ENCODE peak calls at places on chromosome 9, in nine cellular contexts. B, W, D, U, P, O, C, F and M are unnamed samples.

GRCh38 chr9:121637441-121638222 is 13.8 kb upstream of the DAB2IP start:
- DNase-seq in B (no peak), W (peak; percentile 8), D (no peak), U (no peak), P (peak; percentile 46), O (no peak), C (no peak), F (no peak), M (no peak)

GRCh38 chr9:133278161-133279131 is 3.4 kb upstream of the ABO start:
- DNase-seq in B (no peak), W (no peak), D (no peak), U (no peak), P (no peak), O (no peak), C (no peak), F (no peak), M (no peak)

GRCh38 chr9:136760424-136760823 is 2.4 kb upstream of the LCN8 start:
- DNase-seq in B (no peak), W (no peak), D (no peak), U (no peak), P (no peak), O (no peak), C (no peak), F (no peak), M (no peak)

GRCh38 chr9:10005206-10005605 is 607.6 kb downstream of the PTPRD start:
- DNase-seq in B (no peak), W (no peak), D (no peak), U (no peak), P (no peak), O (no peak), C (no peak), F (no peak), M (no peak)

GRCh38 chr9:133981958-133982681 is 10.0 kb downstream of the VAV2 start:
- DNase-seq in B (no peak), W (no peak), D (no peak), U (no peak), P (no peak), O (peak; percentile 19), C (no peak), F (no peak), M (no peak)

GRCh38 chr9:37382161-37382981 is 40.1 kb upstream of the GRHPR start:
- DNase-seq in B (no peak), W (no peak), D (no peak), U (no peak), P (no peak), O (no peak), C (no peak), F (no peak), M (no peak)

GRCh38 chr9:545480-545879 is 296.0 kb upstream of the DMRT1 start:
- DNase-seq in B (no peak), W (no peak), D (peak; percentile 40), U (no peak), P (no peak), O (peak; percentile 42), C (no peak), F (no peak), M (no peak)

GRCh38 chr9:80061940-80062339 is 490.2 kb downstream of the TLE4 start:
- DNase-seq in B (no peak), W (peak; percentile 77), D (peak; percentile 24), U (no peak), P (peak; percentile 93), O (no peak), C (peak; percentile 4), F (no peak), M (peak; percentile 65)

GRCh38 chr9:69089491-69089890 is 53.9 kb downstream of the FXN start:
- DNase-seq in B (no peak), W (no peak), D (no peak), U (no peak), P (no peak), O (no peak), C (no peak), F (no peak), M (no peak)

GRCh38 chr9:70902171-70902570 is 219.2 kb downstream of the TRPM3 start:
- DNase-seq in B (no peak), W (no peak), D (no peak), U (no peak), P (peak; percentile 76), O (no peak), C (no peak), F (no peak), M (no peak)

GRCh38 chr9:123846966-123847365 is 83.0 kb downstream of the DENND1A start:
- DNase-seq in B (no peak), W (no peak), D (no peak), U (no peak), P (no peak), O (no peak), C (no peak), F (no peak), M (no peak)

GRCh38 chr9:38101423-38101822 is 32.4 kb upstream of the SHB start:
- DNase-seq in B (no peak), W (no peak), D (no peak), U (no peak), P (no peak), O (no peak), C (no peak), F (no peak), M (no peak)

GRCh38 chr9:21559402-21560280 is 77.5 kb upstream of the IFNE start:
- DNase-seq in B (peak; percentile 32), W (no peak), D (no peak), U (no peak), P (peak; percentile 66), O (no peak), C (peak; percentile 83), F (peak; percentile 57), M (no peak)

GRCh38 chr9:68505681-68506409 is 34.8 kb downstream of the TMEM252 start:
- DNase-seq in B (no peak), W (no peak), D (no peak), U (no peak), P (peak; percentile 7), O (no peak), C (no peak), F (no peak), M (no peak)

GRCh38 chr9:131502781-131503625 is at the start of gene POMT1:
- DNase-seq in B (peak; percentile 85), W (peak; percentile 56), D (peak; percentile 66), U (no peak), P (peak; percentile 66), O (peak; percentile 88), C (peak; percentile 80), F (peak; percentile 88), M (peak; percentile 21)

GRCh38 chr9:111959468-111959941 is 62.9 kb downstream of the UGCG start:
- DNase-seq in B (no peak), W (no peak), D (no peak), U (no peak), P (peak; percentile 99), O (no peak), C (peak; percentile 73), F (no peak), M (peak; percentile 99)

GRCh38 chr9:34185778-34186551 is 7.1 kb downstream of the UBAP1 start:
- DNase-seq in B (no peak), W (peak; percentile 45), D (peak; percentile 56), U (no peak), P (peak; percentile 98), O (no peak), C (peak; percentile 82), F (no peak), M (peak; percentile 97)

GRCh38 chr9:8855046-8855445 is 1055.5 kb upstream of the DMAC1 start:
- DNase-seq in B (no peak), W (no peak), D (no peak), U (no peak), P (peak; percentile 59), O (no peak), C (peak; percentile 17), F (no peak), M (peak; percentile 12)

GRCh38 chr9:84659273-84659672 is 10.3 kb upstream of the NTRK2 start:
- DNase-seq in B (peak; percentile 3), W (no peak), D (no peak), U (no peak), P (no peak), O (no peak), C (no peak), F (no peak), M (no peak)

DNA sequence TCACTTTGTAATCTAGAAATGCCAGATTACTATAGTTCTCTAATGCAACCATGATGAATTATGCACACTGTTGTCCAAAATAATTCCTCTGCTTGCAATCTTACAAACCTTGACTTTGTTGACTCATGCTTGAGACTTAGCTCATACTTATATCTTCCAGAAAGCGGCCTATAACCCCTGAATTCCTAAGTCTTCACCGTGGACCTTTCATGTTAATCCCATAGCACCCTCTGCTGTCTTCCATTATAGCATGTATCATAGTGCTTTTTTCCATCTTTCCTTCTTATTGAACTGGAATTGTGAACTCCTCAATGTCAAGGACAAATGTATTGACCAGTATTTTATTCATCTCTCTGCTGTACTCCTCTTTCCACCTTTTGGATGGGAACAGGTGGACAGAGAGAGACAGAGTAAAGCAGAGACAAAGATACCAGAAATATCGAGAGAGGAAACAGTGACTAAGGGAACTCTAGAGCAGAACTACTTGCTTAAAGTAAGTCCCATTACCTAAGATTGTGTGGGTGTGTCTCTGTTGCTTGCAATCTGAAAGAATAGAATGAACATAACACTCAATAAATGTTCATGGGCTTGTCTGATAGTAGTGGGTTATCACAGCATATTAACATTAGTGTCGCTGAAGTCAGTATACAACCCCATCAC is 110.0 kb downstream of the LURAP1L start:
- DNase-seq in B (no peak), W (peak; percentile 74), D (no peak), U (no peak), P (peak; percentile 94), O (no peak), C (peak; percentile 86), F (no peak), M (peak; percentile 39)
- TF ChIP-seq CTCF in B (peak; percentile 48), W (peak; percentile 69), D (peak; percentile 33), U (peak; percentile 48), P (peak; percentile 76), O (peak; percentile 66), C (peak; percentile 89), F (no peak), M (peak; percentile 56)

GRCh38 chr9:126684965-126685465 is 71.3 kb downstream of the LMX1B start:
- DNase-seq in B (no peak), W (no peak), D (no peak), U (no peak), P (no peak), O (no peak), C (no peak), F (no peak), M (no peak)
- TF ChIP-seq CTCF in B (no peak), W (no peak), D (no peak), U (no peak), P (no peak), O (no peak), C (no peak), F (no peak), M (no peak)

GRCh38 chr9:93130861-93131481 is 3.1 kb downstream of the NINJ1 start:
- DNase-seq in B (no peak), W (no peak), D (peak; percentile 38), U (no peak), P (no peak), O (peak; percentile 58), C (no peak), F (no peak), M (no peak)
- TF ChIP-seq CTCF in B (no peak), W (no peak), D (no peak), U (no peak), P (no peak), O (no peak), C (no peak), F (no peak), M (no peak)

GRCh38 chr9:104608336-104608735 is 2.9 kb upstream of the OR13C2 start:
- DNase-seq in B (no peak), W (no peak), D (no peak), U (no peak), P (peak; percentile 8), O (no peak), C (no peak), F (no peak), M (no peak)
- TF ChIP-seq CTCF in B (peak; percentile 26), W (no peak), D (no peak), U (no peak), P (peak; percentile 35), O (no peak), C (no peak), F (no peak), M (peak; percentile 19)